ENCODE peak calls at places on chromosomes 3 and 15, in nine cellular contexts. A, K, C, W, R, J, X, L and O are unnamed samples.

GRCh38 chr3:43217206-43217605 is 69.1 kb upstream of the SNRK start:
- DNase-seq in X (no peak), L (no peak), K (no peak), C (no peak), A (no peak), R (no peak), J (no peak), W (no peak), O (no peak)

GRCh38 chr15:57866149-57866736 is 159.7 kb downstream of the POLR2M start:
- DNase-seq in A (no peak), X (peak), R (peak), J (peak), L (peak), C (peak), K (peak), W (peak), O (no peak)

GRCh38 chr3:125443923-125444322 is 68.8 kb upstream of the ZNF148 start:
- DNase-seq in X (peak), C (no peak), R (no peak), A (no peak), W (peak), K (no peak), L (no peak), J (no peak), O (no peak)

GRCh38 chr3:173993299-173993698 is 595.8 kb downstream of the NLGN1 start:
- DNase-seq in L (no peak), X (peak), K (no peak), A (no peak), W (peak), C (no peak), J (no peak), R (no peak), O (no peak)

GRCh38 chr3:123534264-123534663 is 50.6 kb downstream of the HACD2 start:
- DNase-seq in L (no peak), J (no peak), R (no peak), C (no peak), X (no peak), K (no peak), W (no peak), A (no peak), O (no peak)

GRCh38 chr3:134754768-134755559 is 40.1 kb upstream of the EPHB1 start:
- DNase-seq in W (peak), X (peak), K (peak), R (peak), A (no peak), J (peak), L (peak), C (peak), O (no peak)

GRCh38 chr3:64214697-64215018 is 10.6 kb downstream of the PRICKLE2 start:
- DNase-seq in X (peak), L (peak), J (no peak), C (no peak), K (no peak), W (peak), R (no peak), A (no peak), O (peak)

GRCh38 chr15:101146118-101146702 is 105.6 kb downstream of the CHSY1 start:
- DNase-seq in J (no peak), R (no peak), C (no peak), A (no peak), W (no peak), L (no peak), X (no peak), K (no peak), O (no peak)

GRCh38 chr3:131216340-131216739 is 165.2 kb upstream of the NUDT16 start:
- DNase-seq in C (no peak), R (no peak), X (no peak), A (no peak), J (no peak), L (no peak), W (no peak), K (no peak), O (no peak)

GRCh38 chr3:58955308-58955707 is 94.5 kb downstream of the CFAP20DC start:
- DNase-seq in X (no peak), K (no peak), A (no peak), W (no peak), J (no peak), R (no peak), L (no peak), C (no peak), O (no peak)

GRCh38 chr15:99427210-99427609 is 138.6 kb upstream of the MEF2A start:
- DNase-seq in J (no peak), L (no peak), C (no peak), R (no peak), A (no peak), K (no peak), W (no peak), X (no peak), O (peak)

GRCh38 chr3:30145281-30145680 is 461.1 kb upstream of the TGFBR2 start:
- DNase-seq in X (peak), A (no peak), R (no peak), K (no peak), L (no peak), J (no peak), C (no peak), W (no peak), O (no peak)

GRCh38 chr15:78667578-78668236 is 26.7 kb upstream of the CHRNB4 start:
- DNase-seq in W (no peak), K (no peak), L (no peak), C (no peak), J (no peak), X (no peak), R (no peak), A (no peak), O (no peak)

GRCh38 chr3:197854596-197855343 is 63.7 kb downstream of the LRCH3 start:
- DNase-seq in J (no peak), X (peak), C (no peak), K (no peak), A (no peak), R (no peak), L (no peak), W (no peak), O (peak)

GRCh38 chr15:42577514-42578031 is 2.2 kb downstream of the STARD9 start:
- DNase-seq in R (no peak), J (no peak), W (no peak), A (no peak), X (peak), C (no peak), K (no peak), L (no peak), O (no peak)

GRCh38 chr15:42582569-42583235 is 7.3 kb downstream of the STARD9 start:
- DNase-seq in X (no peak), K (no peak), W (no peak), R (no peak), C (no peak), A (no peak), L (peak), J (no peak), O (no peak)

GRCh38 chr15:42584031-42584765 is 8.8 kb downstream of the STARD9 start:
- DNase-seq in J (no peak), X (peak), C (no peak), L (no peak), K (no peak), R (peak), A (no peak), W (no peak), O (no peak)

GRCh38 chr15:42578984-42579537 is 3.7 kb downstream of the STARD9 start:
- DNase-seq in J (no peak), L (no peak), X (no peak), W (no peak), K (no peak), R (no peak), C (no peak), A (no peak), O (no peak)

GRCh38 chr15:42581272-42581730 is 5.9 kb downstream of the STARD9 start:
- DNase-seq in W (peak), A (no peak), X (peak), K (peak), C (peak), L (peak), R (peak), J (peak), O (peak)
- TF ChIP-seq POLR2A in W (peak), A (peak), X (no peak), K (no peak), C (no peak), L (no peak), R (no peak), J (no peak), O (peak)

GRCh38 chr15:90872481-90873184 is 4.2 kb downstream of the FURIN start:
- DNase-seq in X (peak), L (no peak), R (peak), K (no peak), A (no peak), W (peak), C (peak), J (no peak), O (no peak)
- TF ChIP-seq POLR2A in X (peak), L (no peak), R (peak), K (no peak), A (peak), W (no peak), C (no peak), J (no peak), O (no peak)

GRCh38 chr3:41162541-41162940 is 36.8 kb upstream of the CTNNB1 start:
- DNase-seq in K (no peak), R (no peak), X (no peak), L (no peak), A (no peak), W (no peak), J (no peak), C (no peak), O (no peak)

GRCh38 chr3:41162981-41163380 is 36.3 kb upstream of the CTNNB1 start:
- DNase-seq in R (no peak), J (no peak), K (no peak), X (no peak), W (no peak), A (no peak), L (no peak), C (no peak), O (no peak)

GRCh38 chr3:41159581-41160189 is 39.6 kb upstream of the CTNNB1 start:
- DNase-seq in K (no peak), J (no peak), X (no peak), L (no peak), W (no peak), R (no peak), C (no peak), A (no peak), O (no peak)

GRCh38 chr3:41155834-41156233 is 43.5 kb upstream of the CTNNB1 start:
- DNase-seq in C (no peak), A (no peak), R (no peak), L (no peak), X (no peak), K (no peak), W (no peak), J (no peak), O (no peak)

GRCh38 chr3:41158947-41159346 is 40.4 kb upstream of the CTNNB1 start:
- DNase-seq in X (no peak), K (no peak), A (no peak), L (no peak), R (no peak), J (no peak), C (no peak), W (peak), O (no peak)
- TF ChIP-seq POLR2A in X (no peak), K (no peak), A (no peak), L (no peak), R (no peak), J (no peak), C (no peak), W (no peak), O (no peak)

DNA sequence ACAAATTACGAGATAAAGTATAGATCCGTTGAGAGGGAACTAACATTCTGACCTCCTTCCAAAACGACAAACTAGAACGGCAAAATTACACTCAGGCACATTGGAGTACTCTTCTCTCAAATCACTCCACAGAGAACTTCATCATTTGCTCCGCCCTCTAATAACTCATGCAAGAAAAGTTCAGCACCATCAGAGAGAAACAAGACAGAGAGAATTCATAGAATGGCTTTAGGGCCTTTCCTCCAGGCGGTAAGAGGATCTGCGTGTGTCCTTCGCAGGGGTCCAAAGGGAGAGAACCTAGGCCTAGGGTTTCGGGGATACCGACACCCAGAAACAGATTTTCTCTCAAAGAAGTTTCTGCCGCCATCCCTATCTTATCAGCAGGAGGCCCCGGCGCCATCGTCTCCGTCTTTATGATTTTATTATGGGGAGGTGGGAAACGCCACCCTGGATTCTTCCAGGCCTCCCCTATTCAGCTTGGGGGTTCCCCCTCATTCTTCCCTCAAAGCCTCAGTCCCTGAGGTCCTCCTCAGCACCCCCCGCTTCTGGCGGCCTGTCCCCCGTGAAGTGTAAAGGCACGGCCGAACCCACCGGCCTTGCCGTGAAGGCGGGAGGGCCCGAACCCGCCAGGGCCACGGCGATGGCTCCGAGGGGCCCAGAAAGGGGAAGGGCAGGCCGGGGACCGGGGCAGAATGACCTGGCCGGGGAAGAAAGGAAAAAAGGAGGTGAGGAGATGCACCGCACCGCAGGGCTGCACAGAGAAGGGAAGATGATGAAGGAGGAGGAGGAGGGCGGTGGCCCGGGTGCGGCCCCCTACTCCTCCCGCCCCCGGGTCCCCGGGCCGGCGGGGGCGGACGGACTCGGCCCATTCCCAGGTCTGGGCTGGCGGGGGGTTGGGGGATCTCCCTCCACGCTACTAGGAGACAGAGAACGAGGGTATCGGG is 762 bp downstream of the UBXN7 start:
- DNase-seq in J (no peak), X (peak), L (no peak), C (peak), R (peak), A (no peak), K (peak), W (peak), O (peak)
- TF ChIP-seq POLR2A in J (no peak), X (no peak), L (no peak), C (no peak), R (no peak), A (no peak), K (no peak), W (no peak), O (no peak)

GRCh38 chr3:24493951-24494615 is 567 bp downstream of the THRB start:
- DNase-seq in X (no peak), R (peak), K (peak), L (no peak), C (peak), A (no peak), J (peak), W (no peak), O (peak)
- TF ChIP-seq POLR2A in X (no peak), R (no peak), K (no peak), L (no peak), C (no peak), A (no peak), J (no peak), W (no peak), O (no peak)